ENCODE peak calls at places on chromosomes 12 and 14, in four cellular contexts. One of them, this sample, is unnamed.

GRCh38 chr12:48640428-48640827 is 41.6 kb downstream of the KANSL2 start:
- DNase-seq in breast epithelium: no peak
- DNase-seq in CD8-positive, alpha-beta T cell: no peak
- DNase-seq in adipocyte: no peak
- DNase-seq in this sample: no peak

GRCh38 chr12:13088503-13088902 is 15.0 kb downstream of the GSG1 start:
- DNase-seq in breast epithelium: no peak
- DNase-seq in CD8-positive, alpha-beta T cell: no peak
- DNase-seq in adipocyte: no peak
- DNase-seq in this sample: no peak

GRCh38 chr12:954736-955135 is 5.2 kb upstream of the RAD52 start:
- DNase-seq in breast epithelium: no peak
- DNase-seq in CD8-positive, alpha-beta T cell: no peak
- DNase-seq in adipocyte: no peak
- DNase-seq in this sample: no peak

GRCh38 chr12:32418221-32418620 is 18.9 kb downstream of the FGD4 start:
- DNase-seq in breast epithelium: no peak
- DNase-seq in CD8-positive, alpha-beta T cell: no peak
- DNase-seq in adipocyte: no peak
- DNase-seq in this sample: no peak

GRCh38 chr12:24754690-24755638 is 193.9 kb downstream of the BCAT1 start:
- DNase-seq in breast epithelium: no peak
- DNase-seq in CD8-positive, alpha-beta T cell: no peak
- DNase-seq in adipocyte: peak; percentile 55
- DNase-seq in this sample: no peak

GRCh38 chr14:95674613-95675012 is 11.6 kb upstream of the TCL1B start:
- DNase-seq in breast epithelium: no peak
- DNase-seq in CD8-positive, alpha-beta T cell: no peak
- DNase-seq in adipocyte: no peak
- DNase-seq in this sample: no peak

GRCh38 chr12:113152835-113153814 is 3.6 kb downstream of the CFAP73 start:
- DNase-seq in breast epithelium: peak; percentile 66
- DNase-seq in CD8-positive, alpha-beta T cell: peak; percentile 27
- DNase-seq in adipocyte: peak; percentile 86
- DNase-seq in this sample: peak; percentile 81

GRCh38 chr14:103710771-103711392 is 4.4 kb downstream of the XRCC3 start:
- DNase-seq in breast epithelium: no peak
- DNase-seq in CD8-positive, alpha-beta T cell: no peak
- DNase-seq in adipocyte: no peak
- DNase-seq in this sample: no peak

GRCh38 chr14:80164991-80165390 is 46.3 kb downstream of the DIO2 start:
- DNase-seq in breast epithelium: no peak
- DNase-seq in CD8-positive, alpha-beta T cell: no peak
- DNase-seq in adipocyte: peak; percentile 42
- DNase-seq in this sample: no peak

GRCh38 chr14:34580381-34580780 is 40.9 kb upstream of the EAPP start:
- DNase-seq in breast epithelium: no peak
- DNase-seq in CD8-positive, alpha-beta T cell: no peak
- DNase-seq in adipocyte: no peak
- DNase-seq in this sample: no peak

GRCh38 chr12:60872219-60872618 is 1276.4 kb downstream of the SLC16A7 start:
- DNase-seq in breast epithelium: no peak
- DNase-seq in CD8-positive, alpha-beta T cell: no peak
- DNase-seq in adipocyte: no peak
- DNase-seq in this sample: no peak

GRCh38 chr12:69966409-69966808 is 141.4 kb downstream of the MYRFL start:
- DNase-seq in breast epithelium: no peak
- DNase-seq in CD8-positive, alpha-beta T cell: no peak
- DNase-seq in adipocyte: peak; percentile 29
- DNase-seq in this sample: no peak

GRCh38 chr14:83007641-83008237 is 1474.1 kb upstream of the SEL1L start:
- DNase-seq in breast epithelium: no peak
- DNase-seq in CD8-positive, alpha-beta T cell: no peak
- DNase-seq in adipocyte: no peak
- DNase-seq in this sample: no peak

DNA sequence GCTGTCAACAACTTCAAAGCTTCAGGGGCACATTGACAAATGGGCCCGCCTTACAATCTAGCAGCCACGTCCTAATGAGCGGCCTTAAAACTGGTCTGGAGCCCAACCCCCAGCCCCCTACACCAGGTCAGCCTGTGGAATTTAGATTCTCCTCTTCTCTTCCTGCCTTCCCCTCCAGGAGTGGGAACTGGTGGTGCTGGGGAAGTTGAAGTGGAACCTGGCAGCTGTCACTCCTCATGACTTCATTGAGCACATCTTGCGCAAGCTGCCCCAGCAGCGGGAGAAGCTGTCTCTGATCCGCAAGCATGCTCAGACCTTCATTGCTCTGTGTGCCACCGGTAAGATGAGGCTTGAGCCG is 5.0 kb downstream of the CCND2 start:
- DNase-seq in breast epithelium: no peak
- DNase-seq in CD8-positive, alpha-beta T cell: no peak
- DNase-seq in adipocyte: no peak
- DNase-seq in this sample: no peak
- H3K4me1 ChIP-seq in breast epithelium: no peaks in the 10 kb centered on the region
- H3K4me1 ChIP-seq in CD8-positive, alpha-beta T cell: peaks cover 57% of the 10 kb centered on the region
- H3K4me1 ChIP-seq in adipocyte: peaks cover 61% of the 10 kb centered on the region
- H3K4me1 ChIP-seq in this sample: peaks cover 71% of the 10 kb centered on the region

DNA sequence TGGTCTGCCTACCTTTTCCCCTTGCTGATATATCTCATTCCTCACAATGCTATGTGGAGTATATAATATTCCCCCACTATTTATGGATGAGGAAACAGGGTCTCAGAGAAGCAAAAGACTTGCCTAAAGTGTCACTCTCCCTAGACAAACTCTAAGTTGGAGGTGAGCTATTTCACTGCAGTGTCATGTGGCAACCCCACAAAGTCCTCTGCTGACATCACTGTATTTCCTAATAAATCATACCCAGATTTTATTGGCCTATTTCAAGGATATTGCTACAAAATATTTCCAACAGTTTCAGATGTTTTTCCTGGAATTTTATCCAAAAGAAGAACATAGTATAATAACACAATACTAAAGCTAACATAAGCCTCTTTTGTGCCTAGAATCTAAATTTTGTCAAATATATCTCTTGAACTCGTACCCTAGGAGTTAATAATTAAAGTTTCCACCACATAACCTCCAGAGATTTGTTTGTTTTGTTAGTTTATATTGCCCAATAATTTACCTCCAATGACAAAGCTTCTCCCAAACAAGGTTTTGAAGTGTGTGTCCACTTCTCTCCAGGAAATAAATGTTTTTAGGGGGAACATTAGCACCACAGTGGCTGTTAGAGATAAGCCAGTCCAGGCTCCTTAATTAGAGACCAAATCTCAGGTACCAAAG is 215.1 kb downstream of the ASCL1 start:
- DNase-seq in breast epithelium: no peak
- DNase-seq in CD8-positive, alpha-beta T cell: no peak
- DNase-seq in adipocyte: no peak
- DNase-seq in this sample: no peak
- H3K4me1 ChIP-seq in breast epithelium: no peaks in the 10 kb centered on the region
- H3K4me1 ChIP-seq in CD8-positive, alpha-beta T cell: no peaks in the 10 kb centered on the region
- H3K4me1 ChIP-seq in adipocyte: no peaks in the 10 kb centered on the region
- H3K4me1 ChIP-seq in this sample: no peaks in the 10 kb centered on the region

DNA sequence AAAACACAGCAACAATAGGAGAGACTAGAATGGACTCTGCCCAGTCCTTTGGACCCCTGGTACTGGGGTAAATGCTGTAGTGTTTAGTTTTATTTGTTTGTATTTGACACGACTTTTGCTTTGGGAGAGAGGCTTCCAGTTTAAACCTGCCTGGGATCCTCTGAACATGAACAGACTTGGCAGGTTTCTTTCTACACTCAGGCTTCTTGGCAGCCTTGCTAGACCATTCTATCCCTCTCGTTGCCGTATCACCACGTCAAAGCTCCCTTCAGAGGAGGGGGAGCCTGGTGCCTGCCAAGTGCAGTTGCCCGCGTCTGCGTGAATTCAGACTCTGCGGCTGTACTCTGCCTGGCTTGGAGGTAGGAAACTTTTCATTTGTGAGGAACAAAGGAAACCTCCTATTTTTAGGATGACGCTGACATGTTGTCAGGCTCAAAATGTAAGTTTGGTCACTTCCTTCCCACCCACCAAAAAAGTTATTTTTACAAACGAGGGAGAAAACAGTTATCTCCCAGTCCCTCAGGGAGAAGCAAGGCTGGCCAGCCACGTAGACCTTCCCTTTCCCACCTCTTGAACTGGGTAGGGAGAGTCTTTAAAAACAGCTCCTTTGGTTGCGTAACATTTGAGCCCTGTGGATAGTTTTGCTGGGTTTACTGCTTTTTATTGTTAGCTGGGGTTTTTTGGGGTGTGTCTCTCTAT is 26.0 kb downstream of the CD9 start:
- DNase-seq in breast epithelium: no peak
- DNase-seq in CD8-positive, alpha-beta T cell: no peak
- DNase-seq in adipocyte: peak; percentile 55
- DNase-seq in this sample: no peak
- H3K4me1 ChIP-seq in breast epithelium: peaks cover 72% of the 10 kb centered on the region
- H3K4me1 ChIP-seq in CD8-positive, alpha-beta T cell: peaks cover 17% of the 10 kb centered on the region
- H3K4me1 ChIP-seq in adipocyte: peaks cover 55% of the 10 kb centered on the region
- H3K4me1 ChIP-seq in this sample: peaks cover 14% of the 10 kb centered on the region

GRCh38 chr14:94394594-94395305 is 6.3 kb upstream of the SERPINA1 start:
- DNase-seq in breast epithelium: no peak
- DNase-seq in CD8-positive, alpha-beta T cell: no peak
- DNase-seq in adipocyte: peak; percentile 43
- DNase-seq in this sample: no peak
- H3K4me1 ChIP-seq in breast epithelium: no peaks in the 10 kb centered on the region
- H3K4me1 ChIP-seq in CD8-positive, alpha-beta T cell: peaks cover 10% of the 10 kb centered on the region
- H3K4me1 ChIP-seq in adipocyte: peaks cover 39% of the 10 kb centered on the region
- H3K4me1 ChIP-seq in this sample: no peaks in the 10 kb centered on the region